ENCODE peak calls at places on chromosomes 5 and 9, in seven cellular contexts. K is tibial artery; Y is NCI-H774; Q is MG63; W is stimulated activated CD4-positive, alpha-beta T cell treated with anti-CD3 and anti-CD28 coated beads, Interleukin-4, amount 100 ng/mL, for 4 hours; X is transverse colon; U is progenitor cell of endocrine pancreas. P is an unnamed sample.

GRCh38 chr5:98314262-98314661 is 459.2 kb upstream of the RGMB start:
- DNase-seq in K (no peak), Y (no peak), Q (peak), W (no peak), X (no peak), U (no peak), P (peak)

GRCh38 chr9:113544001-113544340 is 80.4 kb downstream of the RGS3 start:
- DNase-seq in K (peak), Y (no peak), Q (no peak), W (no peak), X (no peak), U (no peak), P (no peak)

GRCh38 chr5:64939772-64940510 is 171.2 kb downstream of the CWC27 start:
- DNase-seq in K (peak), Y (no peak), Q (peak), W (no peak), X (peak), U (no peak), P (no peak)

GRCh38 chr5:132479073-132479811 is 11.3 kb downstream of the IRF1 start:
- DNase-seq in K (no peak), Y (no peak), Q (peak), W (no peak), X (no peak), U (no peak), P (no peak)

GRCh38 chr5:173498286-173498685 is 118.2 kb downstream of the BOD1 start:
- DNase-seq in K (peak), Y (no peak), Q (peak), W (no peak), X (no peak), U (no peak), P (peak)

GRCh38 chr5:119417891-119418781 is 34.2 kb upstream of the HSD17B4 start:
- DNase-seq in K (no peak), Y (no peak), Q (no peak), W (no peak), X (no peak), U (no peak), P (peak)

GRCh38 chr9:34777667-34778066 is 67.7 kb upstream of the CCL21 start:
- DNase-seq in K (no peak), Y (no peak), Q (no peak), W (no peak), X (no peak), U (no peak), P (no peak)

GRCh38 chr5:79074641-79075040 is 5.1 kb downstream of the BHMT2 start:
- DNase-seq in K (no peak), Y (no peak), Q (peak), W (no peak), X (no peak), U (no peak), P (peak)

GRCh38 chr5:37519304-37519703 is 140.2 kb downstream of the WDR70 start:
- DNase-seq in K (no peak), Y (no peak), Q (no peak), W (no peak), X (no peak), U (no peak), P (no peak)

GRCh38 chr5:128228506-128228905 is 144.9 kb downstream of the SLC12A2 start:
- DNase-seq in K (no peak), Y (no peak), Q (peak), W (no peak), X (no peak), U (no peak), P (peak)

GRCh38 chr5:172142709-172143215 is 45.3 kb downstream of the STK10 start:
- DNase-seq in K (no peak), Y (no peak), Q (no peak), W (no peak), X (no peak), U (no peak), P (no peak)

GRCh38 chr5:180085837-180086236 is 14.3 kb upstream of the RNF130 start:
- DNase-seq in K (no peak), Y (no peak), Q (no peak), W (no peak), X (no peak), U (no peak), P (no peak)

GRCh38 chr5:11452854-11453253 is 451.4 kb downstream of the CTNND2 start:
- DNase-seq in K (no peak), Y (no peak), Q (no peak), W (no peak), X (no peak), U (no peak), P (no peak)

GRCh38 chr5:1105350-1106265 is 6.3 kb downstream of the SLC12A7 start:
- DNase-seq in K (no peak), Y (no peak), Q (no peak), W (peak), X (peak), U (no peak), P (no peak)

GRCh38 chr9:126619336-126619919 is 5.7 kb downstream of the LMX1B start:
- DNase-seq in K (no peak), Y (no peak), Q (no peak), W (no peak), X (no peak), U (no peak), P (no peak)

GRCh38 chr5:69364414-69364813 is 4.9 kb downstream of the AK6 start:
- DNase-seq in K (no peak), Y (no peak), Q (no peak), W (no peak), X (no peak), U (no peak), P (peak)

GRCh38 chr5:66041612-66042011 is 102.5 kb upstream of the SREK1 start:
- DNase-seq in K (no peak), Y (no peak), Q (no peak), W (no peak), X (no peak), U (no peak), P (peak)

GRCh38 chr5:72280655-72281069 is 39.4 kb downstream of the MRPS27 start:
- DNase-seq in K (no peak), Y (no peak), Q (peak), W (no peak), X (no peak), U (no peak), P (peak)